ENCODE peak calls at places on chromosomes 2 and 18, in ten cellular contexts. R is MCF 10A; J is T-helper 1 cell; B is NCI-H1105 treated with DMSO at 0.1 percent for 48 hours; Y is upper lobe of right lung; X is Karpas-422; F is tibial artery; C is adrenal gland; A is CD8-positive, alpha-beta memory T cell; M is stimulated activated naive CD8-positive, alpha-beta T cell treated with anti-CD3 and anti-CD28 coated beads, Interleukin-15, amount 100 ng/mL, for 72 hours. Z is an unnamed sample.
A peak's percentile ranks its signal among the peaks of the same experiment; 100 is the strongest.

GRCh38 chr2:151381266-151381665 is 23.9 kb downstream of the TNFAIP6 start:
- DNase-seq in R (peak; percentile 17), J (no peak), B (no peak), Y (no peak), X (no peak), F (no peak), C (no peak), A (no peak), M (no peak), Z (no peak)

GRCh38 chr2:173050684-173051083 is 25.0 kb upstream of the MAP3K20 start:
- DNase-seq in R (no peak), J (no peak), B (no peak), Y (no peak), X (no peak), F (no peak), C (no peak), A (no peak), M (no peak), Z (no peak)

GRCh38 chr2:119338826-119339561 is 27.6 kb downstream of the C2orf76 start:
- DNase-seq in R (no peak), J (peak; percentile 8), B (no peak), Y (peak; percentile 77), X (no peak), F (peak; percentile 40), C (no peak), A (peak; percentile 54), M (peak; percentile 14), Z (no peak)

GRCh38 chr2:95352291-95353054 is 50.0 kb upstream of the FAHD2A start:
- DNase-seq in R (no peak), J (no peak), B (no peak), Y (peak; percentile 50), X (no peak), F (peak; percentile 11), C (no peak), A (no peak), M (no peak), Z (no peak)

GRCh38 chr2:138071720-138072719 is 107.7 kb downstream of the HNMT start:
- DNase-seq in R (peak; percentile 98), J (no peak), B (peak; percentile 82), Y (no peak), X (no peak), F (no peak), C (no peak), A (no peak), M (no peak), Z (no peak)

GRCh38 chr2:177252808-177253531 is 11.6 kb downstream of the NFE2L2 start:
- DNase-seq in R (no peak), J (no peak), B (no peak), Y (no peak), X (no peak), F (no peak), C (no peak), A (no peak), M (no peak), Z (no peak)

GRCh38 chr2:46002507-46002883 is 294.7 kb upstream of the EPAS1 start:
- DNase-seq in R (no peak), J (no peak), B (no peak), Y (no peak), X (no peak), F (no peak), C (no peak), A (no peak), M (no peak), Z (no peak)

GRCh38 chr2:217331577-217332139 is 471.8 kb upstream of the TNP1 start:
- DNase-seq in R (peak; percentile 38), J (no peak), B (no peak), Y (no peak), X (no peak), F (no peak), C (no peak), A (no peak), M (no peak), Z (no peak)

GRCh38 chr2:135245055-135245454 is 193.0 kb downstream of the RAB3GAP1 start:
- DNase-seq in R (peak; percentile 69), J (no peak), B (no peak), Y (no peak), X (no peak), F (no peak), C (no peak), A (peak; percentile 16), M (peak; percentile 44), Z (no peak)

GRCh38 chr2:177429688-177430325 is 37.2 kb downstream of the AGPS start:
- DNase-seq in R (peak; percentile 53), J (no peak), B (no peak), Y (no peak), X (no peak), F (no peak), C (no peak), A (no peak), M (no peak), Z (no peak)

GRCh38 chr2:31523871-31524492 is 56.8 kb downstream of the SRD5A2 start:
- DNase-seq in R (peak; percentile 70), J (no peak), B (peak; percentile 34), Y (no peak), X (peak; percentile 88), F (peak; percentile 52), C (peak; percentile 31), A (peak; percentile 15), M (peak; percentile 47), Z (peak; percentile 22)

GRCh38 chr2:234548720-234549420 is 52.0 kb upstream of the ARL4C start:
- DNase-seq in R (no peak), J (no peak), B (no peak), Y (no peak), X (no peak), F (no peak), C (no peak), A (no peak), M (no peak), Z (no peak)

GRCh38 chr2:182941939-182942338 is 75.5 kb upstream of the FRZB start:
- DNase-seq in R (no peak), J (no peak), B (no peak), Y (no peak), X (no peak), F (no peak), C (no peak), A (no peak), M (no peak), Z (no peak)

GRCh38 chr2:150475479-150476212 is 11.8 kb downstream of the RND3 start:
- DNase-seq in R (no peak), J (no peak), B (no peak), Y (no peak), X (no peak), F (no peak), C (no peak), A (no peak), M (no peak), Z (no peak)

GRCh38 chr2:182522428-182522896 is 95.6 kb upstream of the PDE1A start:
- DNase-seq in R (no peak), J (no peak), B (peak; percentile 22), Y (no peak), X (no peak), F (no peak), C (no peak), A (no peak), M (no peak), Z (no peak)

GRCh38 chr18:13246591-13246990 is 28.0 kb downstream of the LDLRAD4 start:
- DNase-seq in R (no peak), J (no peak), B (no peak), Y (no peak), X (no peak), F (no peak), C (no peak), A (no peak), M (no peak), Z (no peak)